ENCODE peak calls at places on chromosomes 7 and 10, in ten cellular contexts. X is fibroblast of lung; Q is spleen; F is fibroblast of pulmonary artery; K is BE2C; M is activated CD8-positive, alpha-beta T cell treated with anti-CD3 and anti-CD28 coated beads for 36 hours; I is heart right ventricle; R is GM10248; G is H9; L is AG09309. P is an unnamed sample.

GRCh38 chr7:43905954-43906326 is 456 bp downstream of the URGCP start:
- DNase-seq in X (peak), Q (peak), F (peak), K (peak), M (peak), I (peak), R (peak), G (peak), L (no peak), P (peak)

GRCh38 chr10:71084061-71084817 is 128.1 kb upstream of the UNC5B start:
- DNase-seq in X (no peak), Q (peak), F (no peak), K (no peak), M (no peak), I (no peak), R (no peak), G (peak), L (no peak), P (no peak)

GRCh38 chr10:61835909-61836232 is 65.6 kb upstream of the ARID5B start:
- DNase-seq in X (peak), Q (no peak), F (peak), K (no peak), M (no peak), I (no peak), R (no peak), G (no peak), L (no peak), P (no peak)

GRCh38 chr7:98826400-98826799 is 43.4 kb downstream of the TMEM130 start:
- DNase-seq in X (no peak), Q (no peak), F (no peak), K (no peak), M (no peak), I (no peak), R (no peak), G (no peak), L (no peak), P (no peak)

GRCh38 chr7:131480384-131481315 is 75.8 kb downstream of the PODXL start:
- DNase-seq in X (no peak), Q (no peak), F (peak), K (no peak), M (no peak), I (no peak), R (no peak), G (no peak), L (no peak), P (no peak)

GRCh38 chr10:89207801-89208551 is 859 bp upstream of the CH25H start:
- DNase-seq in X (no peak), Q (peak), F (no peak), K (peak), M (peak), I (peak), R (peak), G (peak), L (no peak), P (peak)

GRCh38 chr7:47663841-47664240 is 81.9 kb upstream of the TNS3 start:
- DNase-seq in X (no peak), Q (no peak), F (no peak), K (no peak), M (no peak), I (no peak), R (no peak), G (no peak), L (no peak), P (no peak)

GRCh38 chr10:114937962-114938817 is at the start of gene TRUB1:
- DNase-seq in X (peak), Q (peak), F (peak), K (peak), M (peak), I (peak), R (peak), G (peak), L (peak), P (peak)

GRCh38 chr7:130288829-130289228 is 4.1 kb upstream of the CPA4 start:
- DNase-seq in X (no peak), Q (no peak), F (no peak), K (no peak), M (no peak), I (no peak), R (no peak), G (no peak), L (no peak), P (no peak)

GRCh38 chr7:147014596-147014995 is 898.0 kb downstream of the CNTNAP2 start:
- DNase-seq in X (no peak), Q (no peak), F (peak), K (no peak), M (no peak), I (no peak), R (no peak), G (no peak), L (no peak), P (no peak)

GRCh38 chr10:17233534-17233933 is 5.5 kb downstream of the VIM start:
- DNase-seq in X (no peak), Q (no peak), F (peak), K (no peak), M (no peak), I (no peak), R (no peak), G (no peak), L (no peak), P (no peak)

GRCh38 chr7:152341039-152341913 is 94.5 kb downstream of the KMT2C start:
- DNase-seq in X (peak), Q (no peak), F (peak), K (peak), M (no peak), I (no peak), R (no peak), G (no peak), L (no peak), P (peak)

GRCh38 chr7:45021604-45022296 is 21.7 kb downstream of the CCM2 start:
- DNase-seq in X (peak), Q (no peak), F (peak), K (no peak), M (peak), I (no peak), R (peak), G (no peak), L (no peak), P (peak)

GRCh38 chr7:28922618-28923331 is 35.4 kb downstream of the TRIL start:
- DNase-seq in X (peak), Q (peak), F (peak), K (peak), M (peak), I (peak), R (peak), G (peak), L (no peak), P (peak)

GRCh38 chr7:101644879-101645278 is 15.8 kb upstream of the MYL10 start:
- DNase-seq in X (no peak), Q (no peak), F (no peak), K (no peak), M (no peak), I (no peak), R (peak), G (no peak), L (no peak), P (no peak)

GRCh38 chr7:129376778-129377700 is 57.2 kb upstream of the STRIP2 start:
- DNase-seq in X (peak), Q (no peak), F (peak), K (no peak), M (peak), I (no peak), R (peak), G (no peak), L (no peak), P (no peak)

GRCh38 chr10:113967096-113967495 is 76.6 kb upstream of the ADRB1 start:
- DNase-seq in X (no peak), Q (no peak), F (no peak), K (no peak), M (no peak), I (no peak), R (no peak), G (no peak), L (no peak), P (no peak)

DNA sequence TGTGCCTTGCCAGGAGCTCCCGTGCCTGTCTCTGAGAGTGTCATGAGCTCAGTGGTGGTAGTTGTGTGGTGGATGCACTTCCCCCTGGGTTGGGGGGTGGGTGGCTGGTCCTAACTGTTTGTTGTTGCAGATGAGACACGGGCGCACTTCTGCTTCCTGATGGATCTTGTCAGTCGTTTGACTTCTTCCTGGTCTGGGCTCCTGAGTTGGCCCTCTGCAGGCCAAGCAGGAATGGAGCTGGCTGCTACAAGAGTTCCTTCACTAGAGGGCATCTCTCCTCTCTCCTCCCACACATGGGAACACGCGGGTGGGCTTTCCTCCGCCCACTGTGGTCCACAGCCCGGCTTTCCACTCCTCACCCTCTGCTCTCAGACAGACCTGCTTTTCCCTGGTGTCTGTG is 82.0 kb downstream of the BMS1 start:
- DNase-seq in X (peak), Q (no peak), F (peak), K (peak), M (no peak), I (no peak), R (no peak), G (peak), L (no peak), P (no peak)
- TF ChIP-seq CTCF in X (peak), Q (no peak), F (peak), K (peak), M (no peak), I (no peak), R (no peak), G (peak), L (peak), P (peak)

DNA sequence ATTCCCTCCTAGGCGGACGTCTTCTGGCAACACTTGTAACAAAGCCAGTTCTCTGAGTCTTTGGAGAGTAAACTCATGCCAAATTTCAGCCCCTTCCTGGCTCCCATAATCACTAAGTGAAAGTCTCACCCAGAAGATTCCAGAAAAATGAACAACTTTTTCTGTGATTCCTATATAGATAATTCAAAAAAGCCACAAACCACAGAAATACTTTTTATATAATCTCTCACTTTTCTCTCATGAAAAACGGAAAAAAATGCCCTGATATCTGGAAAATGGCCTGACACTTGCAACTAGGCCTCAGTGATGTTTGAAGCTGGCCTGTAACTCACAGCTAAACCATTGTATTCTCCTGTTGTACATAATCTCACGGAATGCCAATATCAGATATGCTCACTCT is 296.2 kb downstream of the HTR7 start:
- DNase-seq in X (no peak), Q (no peak), F (no peak), K (no peak), M (no peak), I (no peak), R (no peak), G (no peak), L (no peak), P (no peak)
- TF ChIP-seq CTCF in X (no peak), Q (no peak), F (no peak), K (no peak), M (no peak), I (no peak), R (no peak), G (no peak), L (no peak), P (no peak)

GRCh38 chr7:35483568-35483967 is 211.4 kb downstream of the HERPUD2 start:
- DNase-seq in X (no peak), Q (no peak), F (no peak), K (no peak), M (no peak), I (no peak), R (no peak), G (no peak), L (no peak), P (no peak)

GRCh38 chr7:35482231-35482630 is 212.7 kb downstream of the HERPUD2 start:
- DNase-seq in X (no peak), Q (no peak), F (peak), K (no peak), M (no peak), I (no peak), R (no peak), G (no peak), L (no peak), P (no peak)

GRCh38 chr7:35474100-35474499 is 220.2 kb upstream of the TBX20 start:
- DNase-seq in X (no peak), Q (no peak), F (no peak), K (no peak), M (no peak), I (no peak), R (no peak), G (no peak), L (no peak), P (no peak)

DNA sequence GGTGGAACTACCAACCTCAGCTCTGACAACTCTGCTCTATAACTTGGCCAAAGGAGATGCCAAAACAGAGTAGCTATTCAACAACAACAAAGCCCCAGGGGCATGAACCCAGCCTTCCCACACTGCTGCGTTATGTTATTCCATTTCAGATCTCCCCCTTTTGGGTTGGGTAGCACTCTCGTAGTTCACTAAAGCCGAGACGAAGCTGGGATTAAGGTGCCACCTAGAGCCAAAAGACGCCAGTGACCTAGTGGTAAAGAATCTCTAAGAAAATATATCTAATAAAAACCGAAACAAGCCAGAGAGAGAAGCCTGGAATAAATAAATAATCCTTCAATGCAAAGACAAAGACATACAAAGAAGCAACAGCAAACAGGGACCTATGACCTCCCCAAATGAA is 217.3 kb downstream of the HERPUD2 start:
- DNase-seq in X (no peak), Q (no peak), F (no peak), K (no peak), M (no peak), I (no peak), R (no peak), G (no peak), L (no peak), P (no peak)
- TF ChIP-seq CTCF in X (no peak), Q (no peak), F (no peak), K (no peak), M (no peak), I (no peak), R (no peak), G (peak), L (no peak), P (no peak)

DNA sequence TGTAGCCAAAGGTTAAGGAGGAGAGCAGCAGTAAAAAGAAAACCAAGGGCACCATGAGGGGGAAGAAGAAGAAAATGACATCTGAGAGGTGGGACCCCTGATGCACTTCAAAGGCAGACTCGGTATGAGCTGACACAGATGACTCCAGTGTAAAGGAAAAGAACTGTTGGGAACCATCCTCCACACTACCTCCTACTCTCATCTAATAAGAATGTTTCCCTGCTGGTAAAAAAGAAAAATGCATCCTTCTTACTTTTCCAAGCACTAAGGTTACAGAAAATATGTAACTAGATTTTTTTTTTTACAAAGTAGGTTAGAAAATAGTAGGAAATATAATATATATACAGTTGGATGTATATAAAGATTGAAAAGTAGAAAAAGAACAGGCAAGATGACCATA is 16.9 kb downstream of the TAS2R41 start:
- DNase-seq in X (no peak), Q (no peak), F (no peak), K (no peak), M (no peak), I (no peak), R (no peak), G (no peak), L (no peak), P (no peak)
- TF ChIP-seq CTCF in X (no peak), Q (no peak), F (peak), K (no peak), M (no peak), I (no peak), R (no peak), G (peak), L (no peak), P (peak)

GRCh38 chr10:15168296-15168780 is at the start of gene NMT2:
- DNase-seq in X (peak), Q (peak), F (no peak), K (peak), M (no peak), I (peak), R (no peak), G (peak), L (no peak), P (no peak)
- TF ChIP-seq CTCF in X (peak), Q (peak), F (no peak), K (peak), M (no peak), I (peak), R (peak), G (peak), L (peak), P (peak)

GRCh38 chr10:43901744-43902504 is 253.2 kb upstream of the ZNF32 start:
- DNase-seq in X (no peak), Q (peak), F (no peak), K (no peak), M (no peak), I (no peak), R (no peak), G (no peak), L (no peak), P (no peak)

GRCh38 chr10:43899224-43899959 is 250.7 kb upstream of the ZNF32 start:
- DNase-seq in X (no peak), Q (no peak), F (no peak), K (peak), M (no peak), I (no peak), R (no peak), G (no peak), L (no peak), P (no peak)

GRCh38 chr10:43902842-43903241 is 254.2 kb upstream of the ZNF32 start:
- DNase-seq in X (no peak), Q (no peak), F (no peak), K (no peak), M (no peak), I (no peak), R (no peak), G (no peak), L (no peak), P (no peak)

GRCh38 chr10:43903451-43903850 is 254.8 kb upstream of the ZNF32 start:
- DNase-seq in X (no peak), Q (no peak), F (no peak), K (no peak), M (no peak), I (no peak), R (no peak), G (no peak), L (no peak), P (no peak)

DNA sequence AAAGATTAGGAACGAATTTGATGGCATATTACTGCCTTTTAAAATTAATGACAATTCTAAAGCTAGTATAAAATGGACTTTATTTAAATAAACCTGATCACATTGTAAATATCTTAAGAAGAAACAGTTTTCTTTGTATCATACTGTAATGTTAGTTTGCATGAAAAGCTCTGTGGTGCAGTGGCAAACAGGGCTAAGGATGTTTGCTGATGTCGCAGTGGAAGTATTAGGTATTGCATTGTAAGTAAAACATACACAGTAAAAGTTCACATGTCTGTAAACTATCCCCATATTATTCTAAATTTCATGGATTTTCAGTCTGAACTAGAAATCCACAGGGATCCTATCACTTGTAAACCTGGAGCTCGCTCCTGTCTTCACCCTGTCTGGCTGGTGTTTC is 252.6 kb upstream of the ZNF32 start:
- DNase-seq in X (peak), Q (no peak), F (peak), K (no peak), M (no peak), I (no peak), R (no peak), G (no peak), L (no peak), P (no peak)
- TF ChIP-seq CTCF in X (peak), Q (no peak), F (peak), K (peak), M (no peak), I (no peak), R (no peak), G (no peak), L (peak), P (peak)

DNA sequence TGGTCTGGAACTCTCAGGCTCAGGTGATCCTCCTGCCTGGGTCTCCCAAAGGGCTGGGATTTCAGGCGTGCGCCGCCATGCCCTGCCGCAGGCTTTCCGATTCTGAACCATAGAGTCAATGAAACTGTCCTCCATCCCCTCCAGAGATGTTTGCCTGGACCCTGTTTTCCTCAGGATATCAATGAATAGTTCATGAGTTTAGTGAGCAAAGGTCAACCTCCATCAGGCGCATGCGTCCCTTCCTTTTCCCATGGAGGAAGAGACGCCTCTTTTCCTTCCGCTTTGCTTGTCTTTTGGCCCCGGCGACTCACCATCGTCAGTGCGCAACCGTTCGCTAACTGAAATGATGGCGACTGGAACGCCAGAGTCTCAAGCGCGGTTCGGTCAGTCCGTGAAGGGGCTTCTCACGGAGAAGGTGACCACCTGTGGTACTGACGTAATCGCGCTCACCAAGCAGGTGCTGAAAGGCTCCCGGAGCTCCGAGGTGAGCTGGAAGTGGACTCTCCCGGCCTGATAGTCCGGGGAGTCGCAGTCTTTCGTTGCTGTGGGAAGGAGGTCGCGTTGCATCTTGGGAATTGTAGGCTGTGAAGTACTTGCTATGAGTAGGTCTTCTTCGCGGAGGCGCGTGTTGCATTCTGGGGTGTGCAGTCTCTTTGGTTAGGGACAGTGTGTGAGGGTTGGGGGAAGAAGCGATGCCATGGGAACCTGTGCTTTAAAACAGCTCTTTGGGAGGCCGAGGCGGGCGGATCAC is at the start of gene BORCS7:
- DNase-seq in X (peak), Q (peak), F (peak), K (peak), M (peak), I (peak), R (peak), G (peak), L (peak), P (peak)
- TF ChIP-seq CTCF in X (no peak), Q (no peak), F (no peak), K (no peak), M (no peak), I (no peak), R (no peak), G (no peak), L (no peak), P (no peak)